ENCODE peak calls at places on chromosome 3, in nine cellular contexts. B is right lobe of liver, F is heart left ventricle, S is left ventricle myocardium inferior, T is hepatocyte, P is GM23248, M is PC-3, N is cardiac muscle cell, Y is psoas muscle. O is an unnamed sample.

GRCh38 chr3:111801697-111802655 is 57.1 kb upstream of the PHLDB2 start:
- DNase-seq in Y (no peak), S (no peak), F (no peak), B (no peak), N (no peak), M (peak; percentile 97), P (peak; percentile 97), T (peak; percentile 19), O (no peak)

GRCh38 chr3:171772427-171773056 is 37.7 kb downstream of the PLD1 start:
- DNase-seq in N (peak; percentile 73), Y (peak; percentile 67), S (no peak), M (peak; percentile 74), T (peak; percentile 77), F (peak; percentile 53), B (no peak), P (peak; percentile 85), O (no peak)

GRCh38 chr3:47578691-47579632 is at the start of gene CSPG5:
- DNase-seq in Y (peak; percentile 64), B (peak; percentile 32), P (peak; percentile 50), N (peak; percentile 73), F (peak; percentile 28), M (no peak), S (peak; percentile 28), T (peak; percentile 50), O (peak; percentile 76)

GRCh38 chr3:24249523-24249922 is 245.1 kb downstream of the THRB start:
- DNase-seq in B (no peak), P (no peak), S (no peak), F (no peak), N (no peak), T (no peak), Y (no peak), M (peak; percentile 43), O (no peak)

GRCh38 chr3:171018151-171018935 is 8.2 kb downstream of the SLC2A2 start:
- DNase-seq in M (no peak), Y (no peak), S (no peak), T (peak; percentile 44), N (peak; percentile 25), P (peak; percentile 6), B (peak; percentile 20), F (no peak), O (no peak)

GRCh38 chr3:61938878-61939549 is 377.6 kb downstream of the PTPRG start:
- DNase-seq in T (no peak), S (no peak), M (no peak), P (no peak), F (no peak), Y (no peak), B (no peak), N (no peak), O (no peak)

GRCh38 chr3:71576966-71577459 is 6.5 kb downstream of the FOXP1 start:
- DNase-seq in M (no peak), P (no peak), Y (no peak), T (no peak), N (no peak), F (no peak), S (no peak), B (no peak), O (no peak)

GRCh38 chr3:69072928-69073327 is 7.2 kb downstream of the UBA3 start:
- DNase-seq in N (no peak), B (no peak), M (no peak), F (no peak), P (no peak), S (no peak), T (no peak), Y (no peak), O (no peak)

GRCh38 chr3:160413613-160414248 is 14.3 kb downstream of the SMC4 start:
- DNase-seq in B (peak; percentile 35), T (peak; percentile 85), F (peak; percentile 61), P (peak; percentile 79), N (peak; percentile 76), Y (no peak), S (no peak), M (peak; percentile 83), O (peak; percentile 61)

GRCh38 chr3:130515755-130516154 is 1.2 kb upstream of the COL6A6 start:
- DNase-seq in P (peak; percentile 71), T (no peak), Y (no peak), M (peak; percentile 7), S (no peak), N (no peak), B (no peak), F (no peak), O (no peak)

GRCh38 chr3:128461731-128462130 is 5.0 kb downstream of the DNAJB8 start:
- DNase-seq in T (no peak), N (no peak), M (no peak), P (no peak), S (no peak), B (no peak), Y (no peak), F (no peak), O (no peak)

GRCh38 chr3:12764171-12764776 is 5.2 kb upstream of the TMEM40 start:
- DNase-seq in N (no peak), T (no peak), M (no peak), B (no peak), P (no peak), Y (no peak), S (no peak), F (no peak), O (no peak)

GRCh38 chr3:118144919-118145318 is 889.7 kb downstream of the IGSF11 start:
- DNase-seq in S (no peak), N (no peak), B (no peak), M (no peak), P (no peak), Y (no peak), F (no peak), T (no peak), O (no peak)

GRCh38 chr3:61134532-61134931 is 116.7 kb downstream of the FHIT start:
- DNase-seq in P (no peak), T (no peak), B (no peak), M (no peak), N (no peak), F (no peak), S (no peak), Y (no peak), O (no peak)

GRCh38 chr3:50356553-50356952 is 2.8 kb downstream of the TMEM115 start:
- DNase-seq in P (peak; percentile 65), N (no peak), S (peak; percentile 31), F (no peak), M (peak; percentile 70), B (peak; percentile 57), T (peak; percentile 51), Y (peak; percentile 67), O (no peak)

GRCh38 chr3:195807681-195808121 is 4.0 kb downstream of the MUC4 start:
- DNase-seq in T (no peak), Y (no peak), N (no peak), P (no peak), S (no peak), M (no peak), F (no peak), B (no peak), O (no peak)

GRCh38 chr3:121111914-121112612 is 204.1 kb downstream of the STXBP5L start:
- DNase-seq in B (no peak), F (no peak), Y (no peak), S (no peak), M (peak; percentile 6), N (no peak), P (no peak), T (peak; percentile 10), O (peak; percentile 24)

GRCh38 chr3:29215948-29216347 is 64.9 kb upstream of the RBMS3 start:
- DNase-seq in B (no peak), N (no peak), Y (no peak), F (no peak), T (no peak), M (peak; percentile 39), S (no peak), P (peak; percentile 42), O (no peak)

GRCh38 chr3:48896991-48897390 is 1.7 kb downstream of the SLC25A20 start:
- DNase-seq in S (no peak), T (no peak), Y (no peak), M (no peak), P (no peak), F (no peak), N (no peak), B (no peak), O (no peak)

GRCh38 chr3:71225285-71225684 is 358.2 kb downstream of the FOXP1 start:
- DNase-seq in T (no peak), B (no peak), F (no peak), P (peak; percentile 30), M (no peak), Y (no peak), S (no peak), N (no peak), O (no peak)

DNA sequence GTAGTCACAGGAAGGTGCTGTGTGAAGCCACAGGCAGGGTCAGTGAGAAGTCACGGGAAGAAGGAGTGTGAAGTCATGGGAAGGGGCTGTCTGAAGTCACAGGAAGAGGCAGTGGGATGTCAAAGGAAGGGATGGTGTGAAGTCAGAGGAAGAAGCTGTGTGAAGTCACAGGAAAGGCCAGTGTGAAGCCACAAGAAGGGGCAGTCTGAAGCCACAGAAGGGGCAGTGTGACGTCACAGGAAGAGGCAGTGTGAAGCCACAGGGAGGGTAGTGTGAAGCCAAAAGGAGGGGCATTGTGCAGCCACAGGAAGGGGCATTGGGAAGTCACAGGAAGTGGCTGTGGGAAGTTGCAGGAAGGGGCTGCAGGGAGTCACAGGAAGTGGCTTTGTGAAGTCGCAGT is 35.1 kb downstream of the GASK1A start:
- DNase-seq in M (no peak), N (no peak), P (no peak), T (no peak), B (no peak), F (no peak), Y (no peak), S (no peak), O (no peak)
- H3K27ac ChIP-seq in M (no peak overlapping the region), N (no peak overlapping the region), P (no peak overlapping the region), T (no peak overlapping the region), B (no peak overlapping the region), F (no peak overlapping the region), Y (no peak overlapping the region), S (no peak overlapping the region), O (no peak overlapping the region)

GRCh38 chr3:66489115-66489514 is 11.7 kb downstream of the LRIG1 start:
- DNase-seq in F (no peak), T (no peak), Y (no peak), P (no peak), M (no peak), S (no peak), N (no peak), B (no peak), O (no peak)
- H3K4me3 ChIP-seq in F (no peak overlapping the region), T (no peak overlapping the region), Y (no peak overlapping the region), P (no peak overlapping the region), M (no peak overlapping the region), S (no peak overlapping the region), N (no peak overlapping the region), B (no peak overlapping the region), O (no peak overlapping the region)

DNA sequence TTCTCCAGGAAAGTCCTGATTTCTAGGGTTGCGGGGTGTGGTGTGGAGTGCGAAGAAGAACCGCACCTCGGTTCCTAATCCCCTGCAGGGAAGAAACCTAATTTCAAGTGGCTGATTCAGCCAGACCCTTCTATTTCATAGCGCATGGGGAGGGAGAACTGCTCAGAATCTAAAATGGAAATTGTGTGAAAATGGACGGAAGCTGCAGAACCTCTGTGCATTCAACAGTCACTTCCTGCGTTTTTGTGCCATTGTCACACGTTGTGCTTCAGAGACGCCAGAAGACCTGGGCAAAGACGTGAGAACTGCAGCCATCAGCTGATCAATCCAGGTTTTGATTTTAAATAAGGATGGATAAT is 1.2 kb downstream of the SIDT1 start:
- DNase-seq in M (peak; percentile 23), S (no peak), B (no peak), Y (no peak), N (no peak), T (no peak), F (no peak), P (peak; percentile 10), O (no peak)
- H3K27ac ChIP-seq in M (peak overlapping the region; percentile 95), S (no peak overlapping the region), B (peak overlapping the region; percentile 13), Y (no peak overlapping the region), N (no peak overlapping the region), T (no peak overlapping the region), F (no peak overlapping the region), P (no peak overlapping the region), O (peak overlapping the region; percentile 85)

GRCh38 chr3:102481050-102481449 is 46.2 kb downstream of the ZPLD1 start:
- DNase-seq in Y (no peak), B (no peak), F (no peak), P (no peak), N (no peak), M (no peak), S (no peak), T (no peak), O (no peak)
- H3K4me3 ChIP-seq in Y (no peak overlapping the region), B (no peak overlapping the region), F (no peak overlapping the region), P (no peak overlapping the region), N (no peak overlapping the region), M (no peak overlapping the region), S (peak overlapping the region; percentile 10), T (no peak overlapping the region), O (no peak overlapping the region)